ENCODE peak calls at places on chromosome 6, in eight cellular contexts. One of them, this sample, is unnamed.

GRCh38 chr6:4010035-4010434 is 68.9 kb downstream of the FAM217A start:
- DNase-seq in heart left ventricle: no peak
- DNase-seq in mammary epithelial cell: no peak
- DNase-seq in lung: no peak
- DNase-seq in MM.1S: no peak
- DNase-seq in pancreas: no peak
- DNase-seq in esophagus muscularis mucosa: no peak
- DNase-seq in CD4-positive, CD25-positive, alpha-beta regulatory T cell: no peak
- DNase-seq in this sample: no peak

GRCh38 chr6:29071831-29072723 is 15.0 kb downstream of the OR2B3 start:
- DNase-seq in heart left ventricle: no peak
- DNase-seq in mammary epithelial cell: peak; percentile 42
- DNase-seq in lung: no peak
- DNase-seq in MM.1S: peak; percentile 15
- DNase-seq in pancreas: no peak
- DNase-seq in esophagus muscularis mucosa: no peak
- DNase-seq in CD4-positive, CD25-positive, alpha-beta regulatory T cell: no peak
- DNase-seq in this sample: no peak

GRCh38 chr6:87330961-87331360 is 1.9 kb upstream of the GJB7 start:
- DNase-seq in heart left ventricle: no peak
- DNase-seq in mammary epithelial cell: no peak
- DNase-seq in lung: no peak
- DNase-seq in MM.1S: no peak
- DNase-seq in pancreas: no peak
- DNase-seq in esophagus muscularis mucosa: no peak
- DNase-seq in CD4-positive, CD25-positive, alpha-beta regulatory T cell: no peak
- DNase-seq in this sample: no peak

GRCh38 chr6:106858653-106859092 is 115.9 kb downstream of the CD24 start:
- DNase-seq in heart left ventricle: no peak
- DNase-seq in mammary epithelial cell: peak; percentile 93
- DNase-seq in lung: no peak
- DNase-seq in MM.1S: no peak
- DNase-seq in pancreas: peak; percentile 25
- DNase-seq in esophagus muscularis mucosa: peak; percentile 90
- DNase-seq in CD4-positive, CD25-positive, alpha-beta regulatory T cell: no peak
- DNase-seq in this sample: no peak

GRCh38 chr6:43517503-43518357 is 841 bp downstream of the POLR1C start:
- DNase-seq in heart left ventricle: no peak
- DNase-seq in mammary epithelial cell: no peak
- DNase-seq in lung: no peak
- DNase-seq in MM.1S: no peak
- DNase-seq in pancreas: no peak
- DNase-seq in esophagus muscularis mucosa: no peak
- DNase-seq in CD4-positive, CD25-positive, alpha-beta regulatory T cell: no peak
- DNase-seq in this sample: no peak

GRCh38 chr6:147625946-147626345 is 117.5 kb downstream of the SAMD5 start:
- DNase-seq in heart left ventricle: no peak
- DNase-seq in mammary epithelial cell: no peak
- DNase-seq in lung: no peak
- DNase-seq in MM.1S: no peak
- DNase-seq in pancreas: no peak
- DNase-seq in esophagus muscularis mucosa: no peak
- DNase-seq in CD4-positive, CD25-positive, alpha-beta regulatory T cell: no peak
- DNase-seq in this sample: no peak

GRCh38 chr6:56593801-56594318 is 48.8 kb downstream of the DST start:
- DNase-seq in heart left ventricle: no peak
- DNase-seq in mammary epithelial cell: no peak
- DNase-seq in lung: no peak
- DNase-seq in MM.1S: peak; percentile 89
- DNase-seq in pancreas: no peak
- DNase-seq in esophagus muscularis mucosa: no peak
- DNase-seq in CD4-positive, CD25-positive, alpha-beta regulatory T cell: peak; percentile 9
- DNase-seq in this sample: no peak

GRCh38 chr6:137497722-137498463 is 3.7 kb upstream of the OLIG3 start:
- DNase-seq in heart left ventricle: no peak
- DNase-seq in mammary epithelial cell: no peak
- DNase-seq in lung: no peak
- DNase-seq in MM.1S: no peak
- DNase-seq in pancreas: no peak
- DNase-seq in esophagus muscularis mucosa: peak; percentile 81
- DNase-seq in CD4-positive, CD25-positive, alpha-beta regulatory T cell: no peak
- DNase-seq in this sample: no peak

GRCh38 chr6:168877821-168878282 is 375.8 kb downstream of the THBS2 start:
- DNase-seq in heart left ventricle: no peak
- DNase-seq in mammary epithelial cell: peak; percentile 47
- DNase-seq in lung: no peak
- DNase-seq in MM.1S: peak; percentile 63
- DNase-seq in pancreas: no peak
- DNase-seq in esophagus muscularis mucosa: no peak
- DNase-seq in CD4-positive, CD25-positive, alpha-beta regulatory T cell: no peak
- DNase-seq in this sample: no peak

GRCh38 chr6:161305860-161306259 is 32.0 kb upstream of the AGPAT4 start:
- DNase-seq in heart left ventricle: no peak
- DNase-seq in mammary epithelial cell: no peak
- DNase-seq in lung: no peak
- DNase-seq in MM.1S: no peak
- DNase-seq in pancreas: no peak
- DNase-seq in esophagus muscularis mucosa: peak; percentile 86
- DNase-seq in CD4-positive, CD25-positive, alpha-beta regulatory T cell: no peak
- DNase-seq in this sample: no peak

GRCh38 chr6:167832497-167833395 is 6.0 kb downstream of the AFDN start:
- DNase-seq in heart left ventricle: no peak
- DNase-seq in mammary epithelial cell: no peak
- DNase-seq in lung: no peak
- DNase-seq in MM.1S: no peak
- DNase-seq in pancreas: no peak
- DNase-seq in esophagus muscularis mucosa: no peak
- DNase-seq in CD4-positive, CD25-positive, alpha-beta regulatory T cell: no peak
- DNase-seq in this sample: no peak

GRCh38 chr6:156778615-156779205 is 1.5 kb downstream of the ARID1B start:
- DNase-seq in heart left ventricle: peak; percentile 81
- DNase-seq in mammary epithelial cell: peak; percentile 52
- DNase-seq in lung: peak; percentile 58
- DNase-seq in MM.1S: no peak
- DNase-seq in pancreas: peak; percentile 68
- DNase-seq in esophagus muscularis mucosa: no peak
- DNase-seq in CD4-positive, CD25-positive, alpha-beta regulatory T cell: peak; percentile 45
- DNase-seq in this sample: peak; percentile 72

GRCh38 chr6:156420172-156420993 is 356.8 kb upstream of the ARID1B start:
- DNase-seq in heart left ventricle: no peak
- DNase-seq in mammary epithelial cell: no peak
- DNase-seq in lung: no peak
- DNase-seq in MM.1S: no peak
- DNase-seq in pancreas: no peak
- DNase-seq in esophagus muscularis mucosa: peak; percentile 82
- DNase-seq in CD4-positive, CD25-positive, alpha-beta regulatory T cell: no peak
- DNase-seq in this sample: no peak

GRCh38 chr6:37004044-37004984 is 1.1 kb upstream of the FGD2 start:
- DNase-seq in heart left ventricle: no peak
- DNase-seq in mammary epithelial cell: no peak
- DNase-seq in lung: no peak
- DNase-seq in MM.1S: no peak
- DNase-seq in pancreas: no peak
- DNase-seq in esophagus muscularis mucosa: no peak
- DNase-seq in CD4-positive, CD25-positive, alpha-beta regulatory T cell: no peak
- DNase-seq in this sample: peak; percentile 17

GRCh38 chr6:157107915-157108651 is 215.2 kb downstream of the TMEM242 start:
- DNase-seq in heart left ventricle: no peak
- DNase-seq in mammary epithelial cell: peak; percentile 84
- DNase-seq in lung: no peak
- DNase-seq in MM.1S: no peak
- DNase-seq in pancreas: no peak
- DNase-seq in esophagus muscularis mucosa: peak; percentile 68
- DNase-seq in CD4-positive, CD25-positive, alpha-beta regulatory T cell: peak; percentile 4
- DNase-seq in this sample: no peak

GRCh38 chr6:36623547-36624459 is 29.6 kb downstream of the SRSF3 start:
- DNase-seq in heart left ventricle: peak; percentile 90
- DNase-seq in mammary epithelial cell: peak; percentile 82
- DNase-seq in lung: peak; percentile 89
- DNase-seq in MM.1S: peak; percentile 62
- DNase-seq in pancreas: peak; percentile 89
- DNase-seq in esophagus muscularis mucosa: peak; percentile 97
- DNase-seq in CD4-positive, CD25-positive, alpha-beta regulatory T cell: peak; percentile 68
- DNase-seq in this sample: peak; percentile 94

GRCh38 chr6:26240981-26241770 is 123.8 kb upstream of the BTN3A2 start:
- DNase-seq in heart left ventricle: no peak
- DNase-seq in mammary epithelial cell: peak; percentile 32
- DNase-seq in lung: no peak
- DNase-seq in MM.1S: no peak
- DNase-seq in pancreas: no peak
- DNase-seq in esophagus muscularis mucosa: no peak
- DNase-seq in CD4-positive, CD25-positive, alpha-beta regulatory T cell: peak; percentile 53
- DNase-seq in this sample: peak; percentile 67

GRCh38 chr6:150267686-150268561 is 100.9 kb upstream of the IYD start:
- DNase-seq in heart left ventricle: no peak
- DNase-seq in mammary epithelial cell: peak; percentile 91
- DNase-seq in lung: no peak
- DNase-seq in MM.1S: no peak
- DNase-seq in pancreas: no peak
- DNase-seq in esophagus muscularis mucosa: no peak
- DNase-seq in CD4-positive, CD25-positive, alpha-beta regulatory T cell: no peak
- DNase-seq in this sample: peak; percentile 44

GRCh38 chr6:6474170-6474920 is 114.2 kb upstream of the LY86 start:
- DNase-seq in heart left ventricle: no peak
- DNase-seq in mammary epithelial cell: no peak
- DNase-seq in lung: no peak
- DNase-seq in MM.1S: no peak
- DNase-seq in pancreas: no peak
- DNase-seq in esophagus muscularis mucosa: no peak
- DNase-seq in CD4-positive, CD25-positive, alpha-beta regulatory T cell: no peak
- DNase-seq in this sample: no peak

GRCh38 chr6:11172501-11173337 is 59.7 kb downstream of the NEDD9 start:
- DNase-seq in heart left ventricle: peak; percentile 84
- DNase-seq in mammary epithelial cell: peak; percentile 32
- DNase-seq in lung: peak; percentile 70
- DNase-seq in MM.1S: peak; percentile 36
- DNase-seq in pancreas: peak; percentile 51
- DNase-seq in esophagus muscularis mucosa: no peak
- DNase-seq in CD4-positive, CD25-positive, alpha-beta regulatory T cell: peak; percentile 70
- DNase-seq in this sample: peak; percentile 77

GRCh38 chr6:87066449-87067288 is 28.2 kb downstream of the CGA start:
- DNase-seq in heart left ventricle: no peak
- DNase-seq in mammary epithelial cell: peak; percentile 39
- DNase-seq in lung: no peak
- DNase-seq in MM.1S: peak; percentile 71
- DNase-seq in pancreas: peak; percentile 39
- DNase-seq in esophagus muscularis mucosa: no peak
- DNase-seq in CD4-positive, CD25-positive, alpha-beta regulatory T cell: peak; percentile 51
- DNase-seq in this sample: no peak

GRCh38 chr6:44081753-44082152 is 45.5 kb downstream of the MRPL14 start:
- DNase-seq in heart left ventricle: no peak
- DNase-seq in mammary epithelial cell: no peak
- DNase-seq in lung: no peak
- DNase-seq in MM.1S: no peak
- DNase-seq in pancreas: no peak
- DNase-seq in esophagus muscularis mucosa: no peak
- DNase-seq in CD4-positive, CD25-positive, alpha-beta regulatory T cell: no peak
- DNase-seq in this sample: no peak

GRCh38 chr6:79762370-79762769 is 131.2 kb downstream of the SH3BGRL2 start:
- DNase-seq in heart left ventricle: no peak
- DNase-seq in mammary epithelial cell: no peak
- DNase-seq in lung: no peak
- DNase-seq in MM.1S: no peak
- DNase-seq in pancreas: no peak
- DNase-seq in esophagus muscularis mucosa: no peak
- DNase-seq in CD4-positive, CD25-positive, alpha-beta regulatory T cell: no peak
- DNase-seq in this sample: no peak

GRCh38 chr6:336159-337114 is 44.1 kb downstream of the DUSP22 start:
- DNase-seq in heart left ventricle: no peak
- DNase-seq in mammary epithelial cell: no peak
- DNase-seq in lung: no peak
- DNase-seq in MM.1S: peak; percentile 90
- DNase-seq in pancreas: no peak
- DNase-seq in esophagus muscularis mucosa: no peak
- DNase-seq in CD4-positive, CD25-positive, alpha-beta regulatory T cell: peak; percentile 30
- DNase-seq in this sample: no peak
- H3K4me1 ChIP-seq in heart left ventricle: no peaks in the 10 kb centered on the region
- H3K4me1 ChIP-seq in mammary epithelial cell: no peaks in the 10 kb centered on the region
- H3K4me1 ChIP-seq in lung: peaks cover 14% of the 10 kb centered on the region
- H3K4me1 ChIP-seq in MM.1S: peaks cover 41% of the 10 kb centered on the region
- H3K4me1 ChIP-seq in pancreas: peaks cover 4% of the 10 kb centered on the region
- H3K4me1 ChIP-seq in esophagus muscularis mucosa: peaks cover 33% of the 10 kb centered on the region
- H3K4me1 ChIP-seq in CD4-positive, CD25-positive, alpha-beta regulatory T cell: peaks cover 42% of the 10 kb centered on the region
- H3K4me1 ChIP-seq in this sample: no peaks in the 10 kb centered on the region

GRCh38 chr6:30684386-30685156 is 1.9 kb downstream of the PPP1R18 start:
- DNase-seq in heart left ventricle: peak; percentile 84
- DNase-seq in mammary epithelial cell: peak; percentile 27
- DNase-seq in lung: no peak
- DNase-seq in MM.1S: peak; percentile 40
- DNase-seq in pancreas: peak; percentile 47
- DNase-seq in esophagus muscularis mucosa: no peak
- DNase-seq in CD4-positive, CD25-positive, alpha-beta regulatory T cell: peak; percentile 36
- DNase-seq in this sample: peak; percentile 79
- H3K27ac ChIP-seq in heart left ventricle: peak overlapping the region; percentile 99
- H3K27ac ChIP-seq in mammary epithelial cell: peak overlapping the region; percentile 69
- H3K27ac ChIP-seq in lung: peak overlapping the region; percentile 95
- H3K27ac ChIP-seq in MM.1S: peak overlapping the region; percentile 80
- H3K27ac ChIP-seq in pancreas: peak overlapping the region; percentile 93
- H3K27ac ChIP-seq in esophagus muscularis mucosa: peak overlapping the region; percentile 95
- H3K27ac ChIP-seq in CD4-positive, CD25-positive, alpha-beta regulatory T cell: peak overlapping the region; percentile 96
- H3K27ac ChIP-seq in this sample: peak overlapping the region; percentile 84

GRCh38 chr6:108838101-108838717 is 10.0 kb upstream of the ARMC2 start:
- DNase-seq in heart left ventricle: no peak
- DNase-seq in mammary epithelial cell: no peak
- DNase-seq in lung: peak; percentile 59
- DNase-seq in MM.1S: no peak
- DNase-seq in pancreas: no peak
- DNase-seq in esophagus muscularis mucosa: no peak
- DNase-seq in CD4-positive, CD25-positive, alpha-beta regulatory T cell: no peak
- DNase-seq in this sample: no peak

GRCh38 chr6:108837236-108837971 is 10.8 kb upstream of the ARMC2 start:
- DNase-seq in heart left ventricle: no peak
- DNase-seq in mammary epithelial cell: peak; percentile 14
- DNase-seq in lung: no peak
- DNase-seq in MM.1S: peak; percentile 83
- DNase-seq in pancreas: no peak
- DNase-seq in esophagus muscularis mucosa: no peak
- DNase-seq in CD4-positive, CD25-positive, alpha-beta regulatory T cell: no peak
- DNase-seq in this sample: no peak

GRCh38 chr6:108841377-108841855 is 6.8 kb upstream of the ARMC2 start:
- DNase-seq in heart left ventricle: no peak
- DNase-seq in mammary epithelial cell: no peak
- DNase-seq in lung: no peak
- DNase-seq in MM.1S: peak; percentile 17
- DNase-seq in pancreas: peak; percentile 42
- DNase-seq in esophagus muscularis mucosa: no peak
- DNase-seq in CD4-positive, CD25-positive, alpha-beta regulatory T cell: no peak
- DNase-seq in this sample: no peak

GRCh38 chr6:108840919-108841318 is 7.3 kb upstream of the ARMC2 start:
- DNase-seq in heart left ventricle: no peak
- DNase-seq in mammary epithelial cell: no peak
- DNase-seq in lung: no peak
- DNase-seq in MM.1S: no peak
- DNase-seq in pancreas: no peak
- DNase-seq in esophagus muscularis mucosa: no peak
- DNase-seq in CD4-positive, CD25-positive, alpha-beta regulatory T cell: no peak
- DNase-seq in this sample: no peak

GRCh38 chr6:108839068-108839467 is 9.2 kb upstream of the ARMC2 start:
- DNase-seq in heart left ventricle: no peak
- DNase-seq in mammary epithelial cell: no peak
- DNase-seq in lung: no peak
- DNase-seq in MM.1S: no peak
- DNase-seq in pancreas: no peak
- DNase-seq in esophagus muscularis mucosa: no peak
- DNase-seq in CD4-positive, CD25-positive, alpha-beta regulatory T cell: no peak
- DNase-seq in this sample: no peak
- H3K4me3 ChIP-seq in heart left ventricle: no peak overlapping the region
- H3K4me3 ChIP-seq in mammary epithelial cell: no peak overlapping the region
- H3K4me3 ChIP-seq in lung: no peak overlapping the region
- H3K4me3 ChIP-seq in MM.1S: no peak overlapping the region
- H3K4me3 ChIP-seq in pancreas: no peak overlapping the region
- H3K4me3 ChIP-seq in esophagus muscularis mucosa: no peak overlapping the region
- H3K4me3 ChIP-seq in CD4-positive, CD25-positive, alpha-beta regulatory T cell: no peak overlapping the region
- H3K4me3 ChIP-seq in this sample: no peak overlapping the region

GRCh38 chr6:45447721-45448120 is 70.0 kb upstream of the SUPT3H start:
- DNase-seq in heart left ventricle: no peak
- DNase-seq in mammary epithelial cell: no peak
- DNase-seq in lung: no peak
- DNase-seq in MM.1S: no peak
- DNase-seq in pancreas: no peak
- DNase-seq in esophagus muscularis mucosa: no peak
- DNase-seq in CD4-positive, CD25-positive, alpha-beta regulatory T cell: no peak
- DNase-seq in this sample: no peak
- H3K4me1 ChIP-seq in heart left ventricle: peaks cover 2% of the 10 kb centered on the region
- H3K4me1 ChIP-seq in mammary epithelial cell: peaks cover 20% of the 10 kb centered on the region
- H3K4me1 ChIP-seq in lung: peaks cover 5% of the 10 kb centered on the region
- H3K4me1 ChIP-seq in MM.1S: peaks cover 54% of the 10 kb centered on the region
- H3K4me1 ChIP-seq in pancreas: peaks cover 10% of the 10 kb centered on the region
- H3K4me1 ChIP-seq in esophagus muscularis mucosa: peaks cover 16% of the 10 kb centered on the region
- H3K4me1 ChIP-seq in CD4-positive, CD25-positive, alpha-beta regulatory T cell: peaks cover 22% of the 10 kb centered on the region
- H3K4me1 ChIP-seq in this sample: peaks cover 4% of the 10 kb centered on the region